ENCODE peak calls at places on chromosomes 6 and 20, in eight cellular contexts. M is lower lobe of right lung, R is AG10803, J is AG04450, Q is left ventricle myocardium inferior, T is stomach, S is brain microvascular endothelial cell, B is astrocyte of the spinal cord. P is an unnamed sample.

GRCh38 chr20:33578510-33578909 is 83.6 kb upstream of the C20orf144 start:
- DNase-seq in M (no peak), R (peak), J (peak), Q (no peak), T (no peak), S (no peak), B (peak), P (peak)

GRCh38 chr6:113464959-113465358 is 392.2 kb upstream of the MARCKS start:
- DNase-seq in M (no peak), R (peak), J (no peak), Q (no peak), T (no peak), S (peak), B (peak), P (peak)

GRCh38 chr6:168507297-168507696 is 66.3 kb downstream of the SMOC2 start:
- DNase-seq in M (no peak), R (no peak), J (no peak), Q (no peak), T (no peak), S (no peak), B (no peak), P (no peak)

GRCh38 chr20:10716855-10717254 is 43.1 kb upstream of the JAG1 start:
- DNase-seq in M (no peak), R (no peak), J (no peak), Q (no peak), T (no peak), S (peak), B (peak), P (peak)

GRCh38 chr6:43219119-43219518 is 10.2 kb downstream of the DNPH1 start:
- DNase-seq in M (no peak), R (no peak), J (no peak), Q (no peak), T (no peak), S (no peak), B (no peak), P (no peak)

GRCh38 chr6:13488015-13488895 is 855 bp upstream of the GFOD1 start:
- DNase-seq in M (peak), R (peak), J (no peak), Q (peak), T (peak), S (peak), B (no peak), P (peak)

GRCh38 chr20:53859684-53860083 is 210.7 kb downstream of the BCAS1 start:
- DNase-seq in M (peak), R (peak), J (no peak), Q (peak), T (no peak), S (no peak), B (no peak), P (no peak)

GRCh38 chr6:92684386-92684785 is 735.0 kb downstream of the EPHA7 start:
- DNase-seq in M (no peak), R (no peak), J (no peak), Q (no peak), T (no peak), S (no peak), B (peak), P (no peak)

GRCh38 chr6:84466521-84466920 is 239.1 kb upstream of the CEP162 start:
- DNase-seq in M (no peak), R (peak), J (no peak), Q (no peak), T (no peak), S (peak), B (peak), P (peak)

GRCh38 chr6:159893064-159893463 is 2.3 kb downstream of the MAS1 start:
- DNase-seq in M (no peak), R (no peak), J (no peak), Q (no peak), T (no peak), S (no peak), B (no peak), P (no peak)

GRCh38 chr6:21437583-21437982 is 156.0 kb upstream of the SOX4 start:
- DNase-seq in M (no peak), R (peak), J (no peak), Q (no peak), T (no peak), S (no peak), B (peak), P (no peak)

GRCh38 chr20:4950841-4951240 is 50.5 kb downstream of the SLC23A2 start:
- DNase-seq in M (no peak), R (no peak), J (no peak), Q (no peak), T (no peak), S (no peak), B (peak), P (no peak)

GRCh38 chr6:11120273-11121005 is 8.9 kb upstream of the ERVFRD-1 start:
- DNase-seq in M (no peak), R (no peak), J (no peak), Q (no peak), T (no peak), S (peak), B (peak), P (peak)

GRCh38 chr6:33631971-33632585 is 11.0 kb downstream of the ITPR3 start:
- DNase-seq in M (no peak), R (no peak), J (no peak), Q (no peak), T (peak), S (no peak), B (no peak), P (no peak)

GRCh38 chr6:6003334-6004146 is 3.2 kb downstream of the NRN1 start:
- DNase-seq in M (peak), R (peak), J (no peak), Q (no peak), T (no peak), S (peak), B (peak), P (no peak)

GRCh38 chr6:38415231-38416005 is 224.3 kb downstream of the BTBD9 start:
- DNase-seq in M (no peak), R (peak), J (no peak), Q (no peak), T (no peak), S (no peak), B (no peak), P (peak)

GRCh38 chr6:36743032-36743431 is 45.4 kb downstream of the RAB44 start:
- DNase-seq in M (no peak), R (no peak), J (no peak), Q (no peak), T (no peak), S (no peak), B (no peak), P (no peak)

GRCh38 chr6:136383271-136383670 is 93.6 kb upstream of the BCLAF1 start:
- DNase-seq in M (no peak), R (no peak), J (no peak), Q (no peak), T (no peak), S (no peak), B (no peak), P (no peak)

GRCh38 chr20:22740829-22741228 is 156.5 kb upstream of the FOXA2 start:
- DNase-seq in M (no peak), R (no peak), J (no peak), Q (no peak), T (no peak), S (no peak), B (no peak), P (no peak)

GRCh38 chr6:158626360-158627167 is 18.0 kb downstream of the DYNLT1 start:
- DNase-seq in M (no peak), R (no peak), J (no peak), Q (no peak), T (no peak), S (no peak), B (no peak), P (no peak)

GRCh38 chr20:17565164-17565845 is 4.6 kb upstream of the DSTN start:
- DNase-seq in M (no peak), R (peak), J (no peak), Q (no peak), T (no peak), S (no peak), B (peak), P (peak)

GRCh38 chr6:63640062-63640461 is 4.5 kb downstream of the PHF3 start:
- DNase-seq in M (no peak), R (peak), J (no peak), Q (no peak), T (no peak), S (peak), B (peak), P (no peak)

GRCh38 chr6:33967966-33968724 is 164.3 kb upstream of the MLN start:
- DNase-seq in M (no peak), R (peak), J (no peak), Q (no peak), T (no peak), S (no peak), B (no peak), P (peak)

GRCh38 chr6:17971128-17972073 is 16.0 kb downstream of the KIF13A start:
- DNase-seq in M (no peak), R (peak), J (no peak), Q (no peak), T (no peak), S (peak), B (peak), P (peak)

GRCh38 chr20:33275871-33276270 is 7.1 kb upstream of the BPIFB1 start:
- DNase-seq in M (no peak), R (no peak), J (no peak), Q (no peak), T (no peak), S (no peak), B (no peak), P (no peak)

GRCh38 chr6:1703091-1703855 is 93.6 kb downstream of the FOXC1 start:
- DNase-seq in M (no peak), R (no peak), J (no peak), Q (no peak), T (no peak), S (no peak), B (no peak), P (no peak)

GRCh38 chr20:23078994-23079364 is 7.1 kb downstream of the CD93 start:
- DNase-seq in M (no peak), R (no peak), J (no peak), Q (no peak), T (no peak), S (no peak), B (no peak), P (no peak)

GRCh38 chr20:5127204-5127858 is 523 bp downstream of the CDS2 start:
- DNase-seq in M (peak), R (peak), J (no peak), Q (peak), T (peak), S (no peak), B (peak), P (peak)

GRCh38 chr20:48965189-48965910 is 43.8 kb downstream of the ARFGEF2 start:
- DNase-seq in M (no peak), R (peak), J (no peak), Q (no peak), T (no peak), S (no peak), B (peak), P (peak)

GRCh38 chr6:7108964-7109836 is 1.4 kb downstream of the RREB1 start:
- DNase-seq in M (peak), R (peak), J (peak), Q (peak), T (peak), S (peak), B (peak), P (peak)

GRCh38 chr6:110517601-110518280 is 41.3 kb upstream of the SLC22A16 start:
- DNase-seq in M (no peak), R (no peak), J (no peak), Q (no peak), T (no peak), S (no peak), B (no peak), P (peak)

GRCh38 chr20:33606114-33606771 is 55.9 kb upstream of the C20orf144 start:
- DNase-seq in M (no peak), R (no peak), J (no peak), Q (no peak), T (no peak), S (no peak), B (no peak), P (no peak)

GRCh38 chr6:34247481-34248197 is 1.2 kb downstream of the SMIM29 start:
- DNase-seq in M (peak), R (no peak), J (no peak), Q (no peak), T (no peak), S (no peak), B (no peak), P (no peak)

GRCh38 chr6:136487746-136488145 is 62.5 kb downstream of the MAP7 start:
- DNase-seq in M (no peak), R (peak), J (no peak), Q (no peak), T (no peak), S (no peak), B (no peak), P (no peak)

GRCh38 chr6:127366281-127367022 is 23.0 kb upstream of the ECHDC1 start:
- DNase-seq in M (no peak), R (peak), J (peak), Q (no peak), T (no peak), S (peak), B (peak), P (peak)

GRCh38 chr6:127367023-127367375 is 23.6 kb upstream of the ECHDC1 start:
- DNase-seq in M (no peak), R (no peak), J (no peak), Q (no peak), T (no peak), S (no peak), B (peak), P (peak)

GRCh38 chr6:127365874-127366273 is 22.5 kb upstream of the ECHDC1 start:
- DNase-seq in M (no peak), R (no peak), J (no peak), Q (no peak), T (no peak), S (no peak), B (no peak), P (no peak)
- H3K4me3 ChIP-seq in M (no peak), R (peak), J (no peak), Q (no peak), T (no peak), S (no peak), B (no peak), P (peak)

GRCh38 chr6:166440729-166441128 is 58.0 kb upstream of the MPC1 start:
- DNase-seq in M (no peak), R (no peak), J (no peak), Q (no peak), T (no peak), S (no peak), B (no peak), P (no peak)

GRCh38 chr6:166444446-166444845 is 61.7 kb upstream of the MPC1 start:
- DNase-seq in M (no peak), R (no peak), J (no peak), Q (no peak), T (peak), S (no peak), B (no peak), P (no peak)

GRCh38 chr6:166441641-166442078 is 58.9 kb upstream of the MPC1 start:
- DNase-seq in M (no peak), R (no peak), J (no peak), Q (no peak), T (no peak), S (no peak), B (no peak), P (no peak)

GRCh38 chr6:166442131-166442530 is 59.4 kb upstream of the MPC1 start:
- DNase-seq in M (no peak), R (no peak), J (no peak), Q (no peak), T (peak), S (no peak), B (no peak), P (no peak)

DNA sequence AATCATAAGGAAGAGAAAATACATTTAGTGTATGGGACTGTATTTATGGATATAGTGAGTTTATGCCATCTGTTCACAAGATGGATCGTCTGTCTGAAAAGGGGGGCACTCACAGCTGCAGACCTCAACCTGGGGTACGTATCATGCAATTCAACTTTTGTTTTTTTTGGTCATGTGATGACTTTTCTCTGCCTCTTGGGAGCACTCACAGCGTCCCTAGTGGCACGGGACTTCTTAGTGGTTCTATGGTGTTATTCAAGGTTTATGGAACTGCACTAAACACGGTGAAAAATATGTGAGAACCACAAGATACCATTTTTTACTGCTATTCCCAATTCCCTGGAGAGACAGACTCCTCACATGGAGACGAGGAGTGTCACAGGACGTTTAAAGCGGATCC is 60.4 kb upstream of the MPC1 start:
- DNase-seq in M (no peak), R (no peak), J (no peak), Q (no peak), T (peak), S (no peak), B (no peak), P (no peak)
- TF ChIP-seq CTCF in M (no peak), R (peak), J (no peak), Q (no peak), T (no peak), S (no peak), B (no peak), P (no peak)

GRCh38 chr6:3076320-3076719 is 8.0 kb downstream of the RIPK1 start:
- DNase-seq in M (no peak), R (no peak), J (no peak), Q (no peak), T (no peak), S (no peak), B (no peak), P (no peak)
- H3K4me3 ChIP-seq in M (no peak), R (no peak), J (no peak), Q (no peak), T (no peak), S (no peak), B (no peak), P (no peak)

GRCh38 chr6:31729515-31729978 is 448 bp upstream of the DDAH2 start:
- DNase-seq in M (peak), R (peak), J (peak), Q (peak), T (peak), S (peak), B (peak), P (peak)
- TF ChIP-seq CTCF in M (no peak), R (no peak), J (peak), Q (no peak), T (peak), S (no peak), B (peak), P (no peak)

DNA sequence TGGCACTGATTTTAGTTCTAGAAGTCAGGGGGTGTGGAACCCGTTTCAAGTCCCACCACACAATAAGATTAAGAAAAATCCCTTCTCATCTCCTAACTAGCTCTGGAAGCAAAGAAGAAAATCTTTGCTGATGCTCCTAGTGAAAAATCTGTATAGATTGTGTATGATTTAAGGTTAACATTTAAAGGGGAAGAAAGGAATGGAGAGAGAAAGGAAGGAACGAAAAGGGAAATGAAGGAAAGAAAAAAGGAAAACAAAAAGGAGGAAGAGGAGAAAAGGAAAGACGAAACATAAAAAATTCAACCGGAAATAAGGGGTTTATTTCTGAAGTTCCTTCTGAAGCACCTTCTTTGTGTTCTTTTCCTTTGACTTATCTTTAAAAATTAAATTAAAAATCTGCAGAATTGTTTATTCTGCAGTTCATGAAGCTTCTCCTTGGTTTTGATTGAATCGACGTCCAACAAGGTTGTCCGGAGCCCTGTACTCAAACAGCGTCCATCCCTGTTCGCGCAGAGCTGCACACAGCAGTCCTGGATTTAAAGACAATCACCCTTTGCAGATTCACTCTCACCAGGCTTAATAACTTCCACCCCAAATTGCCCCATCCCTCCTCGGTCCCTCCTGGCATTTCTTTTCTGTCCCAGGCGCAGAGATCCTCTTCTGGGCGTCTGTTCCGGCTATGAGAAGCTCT is 1.6 kb upstream of the TFAP2B start:
- DNase-seq in M (no peak), R (no peak), J (no peak), Q (no peak), T (no peak), S (no peak), B (no peak), P (no peak)
- H3K4me3 ChIP-seq in M (no peak), R (no peak), J (no peak), Q (no peak), T (no peak), S (no peak), B (no peak), P (no peak)

GRCh38 chr20:46087161-46087560 is 2.6 kb downstream of the NCOA5 start:
- DNase-seq in M (no peak), R (peak), J (no peak), Q (no peak), T (no peak), S (no peak), B (peak), P (peak)
- TF ChIP-seq CTCF in M (peak), R (peak), J (peak), Q (peak), T (no peak), S (peak), B (peak), P (peak)

GRCh38 chr6:56848105-56848504 is 106.8 kb upstream of the BEND6 start:
- DNase-seq in M (no peak), R (no peak), J (no peak), Q (no peak), T (no peak), S (no peak), B (no peak), P (no peak)

GRCh38 chr6:56851104-56851503 is 103.8 kb upstream of the BEND6 start:
- DNase-seq in M (no peak), R (no peak), J (no peak), Q (no peak), T (no peak), S (peak), B (peak), P (peak)

GRCh38 chr6:56851541-56852248 is 103.2 kb upstream of the BEND6 start:
- DNase-seq in M (no peak), R (peak), J (peak), Q (no peak), T (peak), S (peak), B (peak), P (peak)

GRCh38 chr6:56850618-56851017 is 104.3 kb upstream of the BEND6 start:
- DNase-seq in M (no peak), R (no peak), J (no peak), Q (no peak), T (no peak), S (no peak), B (no peak), P (no peak)

DNA sequence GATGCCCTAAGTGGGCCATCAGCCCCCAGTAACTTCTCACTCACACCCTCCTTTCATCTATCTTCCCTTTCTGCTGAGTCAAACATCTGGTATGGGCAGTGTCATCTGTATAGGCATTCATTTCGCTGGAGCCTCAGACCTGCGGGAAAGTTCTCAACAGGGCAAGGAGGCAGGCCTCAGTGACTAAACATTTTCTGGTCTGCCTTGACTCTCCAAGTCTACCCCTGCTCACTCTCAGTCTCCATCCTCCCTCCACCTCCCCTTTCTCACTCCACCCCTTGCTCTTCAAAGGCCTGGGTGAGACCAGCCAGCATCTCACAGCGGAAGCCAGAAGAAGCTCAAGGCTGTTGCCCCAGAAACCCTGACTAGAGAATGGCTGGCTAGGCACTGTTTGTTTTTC is 105.0 kb upstream of the BEND6 start:
- DNase-seq in M (no peak), R (peak), J (no peak), Q (no peak), T (no peak), S (peak), B (peak), P (no peak)
- H3K4me3 ChIP-seq in M (no peak), R (peak), J (peak), Q (peak), T (no peak), S (peak), B (peak), P (peak)

GRCh38 chr20:16158090-16158975 is 414.9 kb downstream of the KIF16B start:
- DNase-seq in M (no peak), R (no peak), J (no peak), Q (no peak), T (no peak), S (no peak), B (no peak), P (no peak)

GRCh38 chr20:16158976-16159286 is 414.3 kb downstream of the KIF16B start:
- DNase-seq in M (no peak), R (no peak), J (no peak), Q (no peak), T (no peak), S (no peak), B (no peak), P (no peak)
- TF ChIP-seq CTCF in M (no peak), R (no peak), J (no peak), Q (no peak), T (no peak), S (no peak), B (no peak), P (no peak)